ENCODE peak calls at places on chromosomes 1 and 21, in nine cellular contexts. One of them, this sample, is unnamed.

GRCh38 chr1:14524816-14525215 is 73.7 kb upstream of the KAZN start:
- DNase-seq in lower leg skin: no peak
- DNase-seq in esophagus squamous epithelium: no peak
- DNase-seq in suprapubic skin: no peak
- DNase-seq in stomach: no peak
- DNase-seq in heart left ventricle: no peak
- DNase-seq in K562: no peak
- DNase-seq in sigmoid colon: no peak
- DNase-seq in IMR-90: no peak
- DNase-seq in this sample: no peak

GRCh38 chr1:101235241-101235695 is 1.6 kb upstream of the S1PR1 start:
- DNase-seq in K562: no peak
- DNase-seq in IMR-90: no peak
- DNase-seq in esophagus squamous epithelium: no peak
- DNase-seq in suprapubic skin: no peak
- DNase-seq in heart left ventricle: no peak
- DNase-seq in lower leg skin: no peak
- DNase-seq in stomach: no peak
- DNase-seq in sigmoid colon: no peak
- DNase-seq in this sample: no peak

GRCh38 chr1:247639381-247639981 is 34.1 kb downstream of the OR2G3 start:
- DNase-seq in esophagus squamous epithelium: no peak
- DNase-seq in IMR-90: peak
- DNase-seq in suprapubic skin: peak
- DNase-seq in heart left ventricle: peak
- DNase-seq in K562: peak
- DNase-seq in stomach: peak
- DNase-seq in lower leg skin: peak
- DNase-seq in sigmoid colon: peak
- DNase-seq in this sample: peak

GRCh38 chr1:6099787-6100765 is 54.4 kb downstream of the KCNAB2 start:
- DNase-seq in stomach: no peak
- DNase-seq in esophagus squamous epithelium: no peak
- DNase-seq in IMR-90: no peak
- DNase-seq in suprapubic skin: no peak
- DNase-seq in K562: no peak
- DNase-seq in heart left ventricle: no peak
- DNase-seq in lower leg skin: no peak
- DNase-seq in sigmoid colon: peak
- DNase-seq in this sample: no peak

GRCh38 chr1:242691603-242691945 is 167.1 kb upstream of the PLD5 start:
- DNase-seq in sigmoid colon: no peak
- DNase-seq in lower leg skin: no peak
- DNase-seq in heart left ventricle: no peak
- DNase-seq in IMR-90: no peak
- DNase-seq in K562: no peak
- DNase-seq in esophagus squamous epithelium: no peak
- DNase-seq in suprapubic skin: no peak
- DNase-seq in stomach: no peak
- DNase-seq in this sample: no peak

GRCh38 chr21:31145271-31145801 is 107.1 kb upstream of the KRTAP19-8 start:
- DNase-seq in K562: no peak
- DNase-seq in sigmoid colon: no peak
- DNase-seq in heart left ventricle: no peak
- DNase-seq in stomach: no peak
- DNase-seq in suprapubic skin: no peak
- DNase-seq in IMR-90: peak
- DNase-seq in lower leg skin: no peak
- DNase-seq in esophagus squamous epithelium: no peak
- DNase-seq in this sample: no peak

GRCh38 chr1:62784509-62785365 is 805 bp downstream of the ATG4C start:
- DNase-seq in IMR-90: peak
- DNase-seq in stomach: no peak
- DNase-seq in lower leg skin: no peak
- DNase-seq in sigmoid colon: no peak
- DNase-seq in K562: no peak
- DNase-seq in esophagus squamous epithelium: no peak
- DNase-seq in heart left ventricle: no peak
- DNase-seq in suprapubic skin: no peak
- DNase-seq in this sample: peak

GRCh38 chr1:113178106-113178505 is 105.1 kb downstream of the LRIG2 start:
- DNase-seq in lower leg skin: no peak
- DNase-seq in esophagus squamous epithelium: no peak
- DNase-seq in sigmoid colon: no peak
- DNase-seq in heart left ventricle: no peak
- DNase-seq in stomach: no peak
- DNase-seq in K562: no peak
- DNase-seq in suprapubic skin: no peak
- DNase-seq in IMR-90: no peak
- DNase-seq in this sample: no peak

GRCh38 chr1:54137532-54138061 is 15.2 kb downstream of the CDCP2 start:
- DNase-seq in stomach: no peak
- DNase-seq in IMR-90: peak
- DNase-seq in suprapubic skin: no peak
- DNase-seq in esophagus squamous epithelium: no peak
- DNase-seq in lower leg skin: no peak
- DNase-seq in sigmoid colon: no peak
- DNase-seq in heart left ventricle: no peak
- DNase-seq in K562: no peak
- DNase-seq in this sample: no peak

GRCh38 chr1:236543065-236543669 is 19.4 kb downstream of the LGALS8 start:
- DNase-seq in stomach: no peak
- DNase-seq in K562: no peak
- DNase-seq in esophagus squamous epithelium: no peak
- DNase-seq in lower leg skin: no peak
- DNase-seq in sigmoid colon: no peak
- DNase-seq in IMR-90: no peak
- DNase-seq in suprapubic skin: no peak
- DNase-seq in heart left ventricle: peak
- DNase-seq in this sample: no peak

GRCh38 chr1:84377480-84378095 is 20.7 kb upstream of the DNASE2B start:
- DNase-seq in lower leg skin: no peak
- DNase-seq in suprapubic skin: no peak
- DNase-seq in stomach: no peak
- DNase-seq in IMR-90: peak
- DNase-seq in esophagus squamous epithelium: no peak
- DNase-seq in K562: no peak
- DNase-seq in sigmoid colon: no peak
- DNase-seq in heart left ventricle: no peak
- DNase-seq in this sample: no peak

GRCh38 chr1:153790282-153790995 is 15.2 kb downstream of the SLC27A3 start:
- DNase-seq in stomach: peak
- DNase-seq in sigmoid colon: peak
- DNase-seq in lower leg skin: peak
- DNase-seq in esophagus squamous epithelium: no peak
- DNase-seq in heart left ventricle: peak
- DNase-seq in suprapubic skin: peak
- DNase-seq in IMR-90: peak
- DNase-seq in K562: no peak
- DNase-seq in this sample: no peak

GRCh38 chr1:173504268-173504667 is 27.1 kb downstream of the PRDX6 start:
- DNase-seq in heart left ventricle: no peak
- DNase-seq in suprapubic skin: no peak
- DNase-seq in esophagus squamous epithelium: no peak
- DNase-seq in K562: no peak
- DNase-seq in lower leg skin: no peak
- DNase-seq in IMR-90: no peak
- DNase-seq in sigmoid colon: no peak
- DNase-seq in stomach: no peak
- DNase-seq in this sample: no peak

GRCh38 chr1:55775007-55775406 is 559.8 kb upstream of the USP24 start:
- DNase-seq in stomach: no peak
- DNase-seq in esophagus squamous epithelium: no peak
- DNase-seq in IMR-90: no peak
- DNase-seq in sigmoid colon: no peak
- DNase-seq in heart left ventricle: no peak
- DNase-seq in lower leg skin: no peak
- DNase-seq in K562: no peak
- DNase-seq in suprapubic skin: no peak
- DNase-seq in this sample: no peak

GRCh38 chr1:55420866-55421265 is 205.7 kb upstream of the USP24 start:
- DNase-seq in IMR-90: peak
- DNase-seq in stomach: no peak
- DNase-seq in lower leg skin: no peak
- DNase-seq in esophagus squamous epithelium: no peak
- DNase-seq in heart left ventricle: no peak
- DNase-seq in K562: no peak
- DNase-seq in sigmoid colon: no peak
- DNase-seq in suprapubic skin: no peak
- DNase-seq in this sample: no peak

GRCh38 chr1:108877858-108878257 is 1.1 kb downstream of the GPSM2 start:
- DNase-seq in suprapubic skin: no peak
- DNase-seq in esophagus squamous epithelium: no peak
- DNase-seq in heart left ventricle: no peak
- DNase-seq in lower leg skin: no peak
- DNase-seq in IMR-90: no peak
- DNase-seq in K562: no peak
- DNase-seq in sigmoid colon: no peak
- DNase-seq in stomach: no peak
- DNase-seq in this sample: peak

GRCh38 chr1:224497714-224498573 is 63.3 kb upstream of the WDR26 start:
- DNase-seq in K562: no peak
- DNase-seq in sigmoid colon: no peak
- DNase-seq in IMR-90: peak
- DNase-seq in esophagus squamous epithelium: no peak
- DNase-seq in suprapubic skin: no peak
- DNase-seq in heart left ventricle: no peak
- DNase-seq in lower leg skin: no peak
- DNase-seq in stomach: peak
- DNase-seq in this sample: no peak

GRCh38 chr1:9292361-9293240 is at the start of gene SPSB1:
- DNase-seq in esophagus squamous epithelium: no peak
- DNase-seq in IMR-90: peak
- DNase-seq in lower leg skin: peak
- DNase-seq in stomach: peak
- DNase-seq in sigmoid colon: peak
- DNase-seq in suprapubic skin: peak
- DNase-seq in K562: peak
- DNase-seq in heart left ventricle: peak
- DNase-seq in this sample: peak
- TF ChIP-seq POLR2A in esophagus squamous epithelium: peak
- TF ChIP-seq POLR2A in IMR-90: peak
- TF ChIP-seq POLR2A in lower leg skin: peak
- TF ChIP-seq POLR2A in stomach: no peak
- TF ChIP-seq POLR2A in sigmoid colon: peak
- TF ChIP-seq POLR2A in suprapubic skin: peak
- TF ChIP-seq POLR2A in K562: no peak
- TF ChIP-seq POLR2A in heart left ventricle: peak
- TF ChIP-seq POLR2A in this sample: no peak

GRCh38 chr1:93876284-93876683 is 2.7 kb downstream of the DNTTIP2 start:
- DNase-seq in suprapubic skin: no peak
- DNase-seq in heart left ventricle: no peak
- DNase-seq in lower leg skin: no peak
- DNase-seq in IMR-90: no peak
- DNase-seq in stomach: no peak
- DNase-seq in esophagus squamous epithelium: no peak
- DNase-seq in K562: no peak
- DNase-seq in sigmoid colon: no peak
- DNase-seq in this sample: no peak

GRCh38 chr1:93878501-93878888 is 511 bp downstream of the DNTTIP2 start:
- DNase-seq in sigmoid colon: peak
- DNase-seq in K562: peak
- DNase-seq in lower leg skin: peak
- DNase-seq in esophagus squamous epithelium: no peak
- DNase-seq in suprapubic skin: peak
- DNase-seq in heart left ventricle: peak
- DNase-seq in IMR-90: peak
- DNase-seq in stomach: peak
- DNase-seq in this sample: peak

GRCh38 chr1:93877529-93877928 is 1.5 kb downstream of the DNTTIP2 start:
- DNase-seq in sigmoid colon: no peak
- DNase-seq in heart left ventricle: no peak
- DNase-seq in K562: no peak
- DNase-seq in esophagus squamous epithelium: no peak
- DNase-seq in lower leg skin: no peak
- DNase-seq in stomach: no peak
- DNase-seq in IMR-90: no peak
- DNase-seq in suprapubic skin: no peak
- DNase-seq in this sample: no peak

GRCh38 chr1:93880731-93881130 is 1.7 kb upstream of the DNTTIP2 start:
- DNase-seq in heart left ventricle: no peak
- DNase-seq in IMR-90: peak
- DNase-seq in suprapubic skin: no peak
- DNase-seq in K562: no peak
- DNase-seq in esophagus squamous epithelium: no peak
- DNase-seq in stomach: no peak
- DNase-seq in lower leg skin: no peak
- DNase-seq in sigmoid colon: no peak
- DNase-seq in this sample: no peak

GRCh38 chr1:93878889-93879586 is at the start of gene DNTTIP2:
- DNase-seq in lower leg skin: peak
- DNase-seq in sigmoid colon: peak
- DNase-seq in heart left ventricle: peak
- DNase-seq in stomach: peak
- DNase-seq in IMR-90: peak
- DNase-seq in suprapubic skin: peak
- DNase-seq in esophagus squamous epithelium: peak
- DNase-seq in K562: peak
- DNase-seq in this sample: peak
- TF ChIP-seq POLR2A in lower leg skin: peak
- TF ChIP-seq POLR2A in sigmoid colon: peak
- TF ChIP-seq POLR2A in heart left ventricle: no peak
- TF ChIP-seq POLR2A in stomach: no peak
- TF ChIP-seq POLR2A in IMR-90: peak
- TF ChIP-seq POLR2A in suprapubic skin: peak
- TF ChIP-seq POLR2A in esophagus squamous epithelium: peak
- TF ChIP-seq POLR2A in K562: peak
- TF ChIP-seq POLR2A in this sample: peak

GRCh38 chr1:23963617-23964234 is 4.1 kb downstream of the PNRC2 start:
- DNase-seq in lower leg skin: no peak
- DNase-seq in esophagus squamous epithelium: no peak
- DNase-seq in stomach: no peak
- DNase-seq in sigmoid colon: no peak
- DNase-seq in K562: no peak
- DNase-seq in suprapubic skin: no peak
- DNase-seq in IMR-90: no peak
- DNase-seq in heart left ventricle: no peak
- DNase-seq in this sample: no peak
- TF ChIP-seq POLR2A in lower leg skin: no peak
- TF ChIP-seq POLR2A in esophagus squamous epithelium: no peak
- TF ChIP-seq POLR2A in stomach: no peak
- TF ChIP-seq POLR2A in sigmoid colon: no peak
- TF ChIP-seq POLR2A in K562: peak
- TF ChIP-seq POLR2A in suprapubic skin: no peak
- TF ChIP-seq POLR2A in IMR-90: no peak
- TF ChIP-seq POLR2A in heart left ventricle: no peak
- TF ChIP-seq POLR2A in this sample: peak

DNA sequence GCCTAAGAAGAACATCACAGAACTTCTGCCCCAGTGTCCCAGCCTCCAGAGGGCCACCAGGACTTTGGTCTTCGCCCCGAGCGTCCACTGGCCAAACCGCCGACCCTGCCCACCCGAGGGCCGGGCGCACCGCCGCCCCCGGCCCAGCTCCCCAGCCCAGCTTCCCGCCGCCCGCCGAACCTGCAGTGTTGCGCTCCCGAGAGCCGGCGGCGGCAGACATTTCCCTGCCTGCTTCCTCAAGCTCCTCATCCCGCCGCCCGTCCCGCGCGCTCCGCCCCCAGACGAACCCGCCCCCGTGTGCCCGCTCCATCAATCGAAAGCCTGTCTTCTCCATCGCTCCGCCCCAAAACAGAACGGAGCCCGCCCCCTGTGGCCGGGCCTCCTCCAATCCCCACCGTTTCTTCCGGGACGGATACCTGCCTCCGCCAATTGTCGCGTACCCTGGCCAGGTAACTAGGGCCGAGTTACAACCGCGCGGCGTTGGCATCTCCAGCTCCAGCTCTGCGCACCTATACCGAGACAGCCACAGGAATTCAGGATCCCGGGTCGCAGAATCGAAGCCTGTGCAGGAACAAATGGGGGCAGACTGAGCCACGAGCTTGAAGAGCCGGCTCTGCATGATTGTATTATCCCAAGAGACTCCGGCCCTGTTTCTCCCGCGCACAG is 15.2 kb downstream of the INPP5B start:
- DNase-seq in IMR-90: peak
- DNase-seq in sigmoid colon: peak
- DNase-seq in esophagus squamous epithelium: peak
- DNase-seq in K562: peak
- DNase-seq in lower leg skin: peak
- DNase-seq in heart left ventricle: peak
- DNase-seq in suprapubic skin: peak
- DNase-seq in stomach: peak
- DNase-seq in this sample: peak
- TF ChIP-seq POLR2A in IMR-90: no peak
- TF ChIP-seq POLR2A in sigmoid colon: no peak
- TF ChIP-seq POLR2A in esophagus squamous epithelium: no peak
- TF ChIP-seq POLR2A in K562: peak
- TF ChIP-seq POLR2A in lower leg skin: no peak
- TF ChIP-seq POLR2A in heart left ventricle: no peak
- TF ChIP-seq POLR2A in suprapubic skin: no peak
- TF ChIP-seq POLR2A in stomach: no peak
- TF ChIP-seq POLR2A in this sample: peak